ENCODE peak calls at places on chromosome 2, in ten cellular contexts. E is activated naive CD8-positive, alpha-beta T cell treated with anti-CD3 and anti-CD28 coated beads, Interleukin-2, amount 50 U/mL, for 24 hours; C is PC-3; R is CD4-positive, alpha-beta T cell; K is kidney tubule cell; L is G401; O is fibroblast of the conjunctiva; Q is activated naive CD4-positive, alpha-beta T cell treated with anti-CD3 and anti-CD28 coated beads, Interleukin-2, amount 10 ng/mL, durations not matched to agents 7 days and 5 days; D is right lobe of liver; B is stimulated activated CD4-positive, alpha-beta T cell treated with anti-CD3 and anti-CD28 coated beads, Interleukin-2, amount 100 ng/mL, for 24 hours. X is an unnamed sample.

GRCh38 chr2:70403267-70404053 is 101.6 kb upstream of the FAM136A start:
- DNase-seq in O (no peak), R (no peak), L (no peak), K (peak; percentile 38), E (no peak), D (no peak), C (no peak), B (no peak), Q (no peak), X (peak; percentile 5)

GRCh38 chr2:15640291-15640711 is 48.6 kb downstream of the DDX1 start:
- DNase-seq in R (no peak), O (peak; percentile 45), D (no peak), B (no peak), K (peak; percentile 91), L (no peak), C (peak; percentile 82), E (no peak), Q (no peak), X (peak; percentile 65)

GRCh38 chr2:128982670-128983069 is 664.0 kb upstream of the HS6ST1 start:
- DNase-seq in O (no peak), L (no peak), Q (no peak), B (no peak), E (no peak), R (no peak), D (no peak), K (no peak), C (no peak), X (no peak)

GRCh38 chr2:186820303-186820702 is 28.7 kb downstream of the ZSWIM2 start:
- DNase-seq in L (no peak), Q (no peak), C (no peak), E (no peak), K (no peak), R (no peak), D (no peak), O (no peak), B (no peak), X (no peak)

GRCh38 chr2:16853088-16853487 is 187.5 kb upstream of the CYRIA start:
- DNase-seq in E (no peak), C (no peak), O (no peak), K (peak; percentile 3), D (no peak), L (no peak), R (no peak), Q (no peak), B (no peak), X (no peak)

GRCh38 chr2:35997488-35997887 is 358.1 kb upstream of the CRIM1 start:
- DNase-seq in K (no peak), Q (no peak), L (no peak), D (no peak), C (no peak), E (no peak), O (no peak), R (no peak), B (no peak), X (no peak)

GRCh38 chr2:226211439-226211838 is 588.2 kb downstream of the IRS1 start:
- DNase-seq in Q (no peak), K (peak; percentile 62), C (peak; percentile 94), E (no peak), D (no peak), O (peak; percentile 86), R (no peak), B (no peak), L (no peak), X (peak; percentile 87)

GRCh38 chr2:443754-444153 is 155.9 kb upstream of the ALKAL2 start:
- DNase-seq in K (no peak), O (no peak), D (no peak), R (no peak), E (no peak), C (no peak), B (no peak), L (no peak), Q (no peak), X (no peak)

GRCh38 chr2:60512641-60513040 is 40.8 kb downstream of the BCL11A start:
- DNase-seq in D (no peak), B (no peak), E (no peak), R (no peak), O (no peak), K (peak; percentile 49), L (no peak), Q (no peak), C (peak; percentile 90), X (no peak)

X was measured in myocyte.